ENCODE peak calls at places on chromosomes 5 and 9, in five cellular contexts. G, B, F, A and Q are unnamed samples.

GRCh38 chr9:34179528-34180138 is 790 bp downstream of the UBAP1 start:
- DNase-seq in G (peak; percentile 13), B (no peak), F (no peak), A (no peak), Q (no peak)

GRCh38 chr5:138354926-138355378 is 2.5 kb downstream of the KDM3B start:
- DNase-seq in G (peak; percentile 65), B (no peak), F (no peak), A (peak; percentile 76), Q (peak; percentile 67)

GRCh38 chr5:73327908-73328455 is 120.6 kb downstream of the FOXD1 start:
- DNase-seq in G (no peak), B (peak; percentile 56), F (no peak), A (no peak), Q (no peak)

GRCh38 chr5:87385794-87386193 is 26.9 kb downstream of the CCNH start:
- DNase-seq in G (no peak), B (no peak), F (no peak), A (no peak), Q (peak; percentile 35)

GRCh38 chr9:129483467-129484324 is 137.2 kb downstream of the C9orf50 start:
- DNase-seq in G (no peak), B (peak; percentile 72), F (no peak), A (no peak), Q (no peak)

GRCh38 chr5:150339841-150340240 is 17.7 kb upstream of the TCOF1 start:
- DNase-seq in G (no peak), B (no peak), F (no peak), A (no peak), Q (no peak)

GRCh38 chr5:38790891-38791290 is 54.9 kb upstream of the OSMR start:
- DNase-seq in G (no peak), B (no peak), F (no peak), A (no peak), Q (no peak)

GRCh38 chr9:4618700-4619099 is 43.4 kb upstream of the PLPP6 start:
- DNase-seq in G (no peak), B (no peak), F (no peak), A (no peak), Q (no peak)

GRCh38 chr9:95137587-95138145 is 179.8 kb downstream of the FANCC start:
- DNase-seq in G (no peak), B (no peak), F (no peak), A (no peak), Q (no peak)

GRCh38 chr9:80352967-80353366 is 781.2 kb downstream of the TLE4 start:
- DNase-seq in G (no peak), B (no peak), F (no peak), A (no peak), Q (no peak)

GRCh38 chr5:61330341-61330878 is 1.6 kb upstream of the ZSWIM6 start:
- DNase-seq in G (peak; percentile 10), B (no peak), F (peak; percentile 75), A (no peak), Q (peak; percentile 10)

GRCh38 chr5:81749562-81750307 is 1.2 kb downstream of the SSBP2 start:
- DNase-seq in G (peak; percentile 45), B (no peak), F (peak; percentile 80), A (peak; percentile 69), Q (no peak)

GRCh38 chr5:34699155-34700077 is 43.3 kb downstream of the RAI14 start:
- DNase-seq in G (peak; percentile 96), B (no peak), F (no peak), A (no peak), Q (no peak)

GRCh38 chr5:60007724-60008123 is 114.2 kb upstream of the PDE4D start:
- DNase-seq in G (no peak), B (no peak), F (no peak), A (no peak), Q (no peak)

GRCh38 chr9:133759146-133759900 is 21.2 kb upstream of the SARDH start:
- DNase-seq in G (peak; percentile 82), B (peak; percentile 10), F (peak; percentile 63), A (no peak), Q (no peak)

GRCh38 chr9:89854715-89855475 is 250.1 kb downstream of the GADD45G start:
- DNase-seq in G (no peak), B (no peak), F (peak; percentile 31), A (no peak), Q (no peak)

GRCh38 chr5:55634204-55634785 is 77.8 kb downstream of the SLC38A9 start:
- DNase-seq in G (no peak), B (no peak), F (no peak), A (no peak), Q (no peak)

GRCh38 chr9:91187965-91188344 is 173.8 kb downstream of the AUH start:
- DNase-seq in G (no peak), B (no peak), F (no peak), A (no peak), Q (no peak)

GRCh38 chr5:33793836-33794549 is 97.8 kb downstream of the ADAMTS12 start:
- DNase-seq in G (no peak), B (no peak), F (no peak), A (no peak), Q (no peak)

GRCh38 chr5:137737349-137738256 is 1.7 kb upstream of the KLHL3 start:
- DNase-seq in G (no peak), B (no peak), F (no peak), A (no peak), Q (no peak)

GRCh38 chr9:90778746-90779145 is 22.9 kb upstream of the SYK start:
- DNase-seq in G (no peak), B (no peak), F (no peak), A (no peak), Q (no peak)

GRCh38 chr5:1503301-1504243 is 20.2 kb downstream of the LPCAT1 start:
- DNase-seq in G (peak; percentile 32), B (no peak), F (no peak), A (no peak), Q (no peak)

GRCh38 chr5:1500411-1501091 is 23.2 kb downstream of the LPCAT1 start:
- DNase-seq in G (no peak), B (no peak), F (no peak), A (no peak), Q (no peak)

GRCh38 chr5:1502737-1503120 is 21.0 kb downstream of the LPCAT1 start:
- DNase-seq in G (no peak), B (no peak), F (no peak), A (no peak), Q (no peak)

GRCh38 chr5:1501372-1502045 is 22.3 kb downstream of the LPCAT1 start:
- DNase-seq in G (no peak), B (no peak), F (no peak), A (no peak), Q (no peak)

GRCh38 chr5:1502046-1502736 is 21.6 kb downstream of the LPCAT1 start:
- DNase-seq in G (peak; percentile 83), B (no peak), F (no peak), A (no peak), Q (no peak)
- TF ChIP-seq SIN3A in G (no peak), B (no peak), F (no peak), A (no peak), Q (no peak)

GRCh38 chr5:95934207-95934804 is 27.3 kb downstream of the ELL2 start:
- DNase-seq in G (peak; percentile 66), B (no peak), F (no peak), A (no peak), Q (no peak)
- TF ChIP-seq POLR2A in G (no peak), B (no peak), F (no peak), A (no peak), Q (no peak)

DNA sequence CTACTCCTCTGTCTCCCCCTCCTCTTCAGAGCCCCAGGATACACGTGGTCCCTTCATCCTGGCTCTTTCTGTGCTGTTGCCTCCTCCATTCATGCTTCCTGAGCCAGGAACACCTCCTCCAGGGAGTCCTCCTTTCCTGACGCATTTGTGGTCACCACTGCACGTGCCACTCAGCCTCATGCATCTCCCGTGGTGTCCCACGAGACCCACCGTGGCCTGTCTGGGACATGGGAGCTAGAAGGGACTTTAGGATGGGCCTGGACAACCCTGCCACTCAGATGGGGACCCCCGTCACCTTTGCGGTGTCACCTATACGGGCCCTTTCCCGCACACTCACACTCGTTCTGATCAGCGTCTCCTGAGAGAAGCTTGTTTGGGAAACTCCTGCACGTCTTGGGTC is 6.7 kb downstream of the GLIPR2 start:
- DNase-seq in G (no peak), B (no peak), F (no peak), A (no peak), Q (no peak)
- TF ChIP-seq SIN3A in G (no peak), B (no peak), F (no peak), A (no peak), Q (no peak)

DNA sequence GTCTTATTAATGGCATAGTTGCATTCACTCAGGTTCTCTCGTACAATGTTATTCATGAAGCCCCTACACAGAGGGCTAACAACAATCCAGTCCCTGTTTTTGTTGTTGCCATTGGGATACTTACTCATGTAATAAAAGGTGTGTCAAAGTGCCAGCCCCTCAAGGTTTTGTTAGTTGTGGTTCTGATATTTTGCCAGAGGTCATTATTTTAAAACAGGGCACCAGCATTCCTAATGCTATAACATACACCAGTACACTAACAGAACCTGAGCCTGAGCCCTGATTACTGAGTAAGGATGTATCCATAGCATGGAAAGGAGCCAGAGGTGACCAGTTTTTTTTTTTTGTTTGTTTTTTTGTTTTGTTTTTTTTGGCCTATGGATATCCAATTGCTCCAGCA is 50.2 kb downstream of the SMC2 start:
- DNase-seq in G (no peak), B (no peak), F (no peak), A (no peak), Q (no peak)
- TF ChIP-seq POLR2A in G (no peak), B (no peak), F (no peak), A (no peak), Q (no peak)

GRCh38 chr5:115297043-115297442 is 589 bp upstream of the CCDC112 start:
- DNase-seq in G (no peak), B (no peak), F (no peak), A (no peak), Q (no peak)
- TF ChIP-seq SIN3A in G (no peak), B (no peak), F (no peak), A (no peak), Q (no peak)

GRCh38 chr9:37592108-37592951 is at the start of gene TOMM5:
- DNase-seq in G (peak; percentile 90), B (peak; percentile 89), F (peak; percentile 87), A (peak; percentile 76), Q (peak; percentile 87)
- TF ChIP-seq POLR2A in G (peak; percentile 99), B (peak; percentile 86), F (peak; percentile 90), A (peak; percentile 99), Q (peak; percentile 97)

DNA sequence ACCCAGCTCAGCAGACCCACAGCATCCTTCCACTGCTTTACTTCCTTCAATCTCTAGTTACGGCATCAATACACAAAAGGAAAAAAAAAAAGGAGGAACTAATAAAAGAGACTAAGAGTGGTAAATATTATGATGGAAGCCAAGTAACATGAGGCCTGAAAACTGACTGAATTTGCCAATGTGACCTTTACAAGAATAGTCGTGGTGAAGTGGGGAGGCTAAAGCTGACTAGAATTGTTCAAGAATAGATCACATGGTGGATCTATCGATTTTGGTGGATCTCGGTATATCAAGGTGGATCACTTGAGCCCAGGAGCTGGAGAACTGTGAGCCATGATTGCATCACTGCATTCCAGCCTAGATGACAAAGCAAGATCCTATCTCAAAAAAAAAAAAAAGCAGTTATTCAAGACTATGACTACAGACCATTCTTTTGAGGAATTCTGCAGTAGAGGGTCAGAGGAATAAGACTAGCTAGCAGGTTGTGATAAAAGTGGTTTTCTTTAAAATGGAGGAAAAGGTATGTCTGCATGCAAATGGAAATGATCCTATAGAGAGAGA is 15.1 kb downstream of the ERMP1 start:
- DNase-seq in G (no peak), B (peak; percentile 53), F (no peak), A (no peak), Q (peak; percentile 38)
- TF ChIP-seq SIN3A in G (no peak), B (no peak), F (no peak), A (no peak), Q (no peak)